ENCODE peak calls at places on chromosomes 12 and 14, in nine cellular contexts. R is stimulated activated CD4-positive, alpha-beta T cell treated with anti-CD3 and anti-CD28 coated beads, Interleukin-2, amount 100 ng/mL, for 24 hours; T is cardiac septum; V is WTC11; M is substantia nigra; O is MG63; P is HFFc6; Z is smooth muscle cell of the brain vasculature; E is NCI-H1694 treated with DMSO at 0.1 percent for 48 hours. I is an unnamed sample.

GRCh38 chr14:47507866-47508265 is 167.5 kb downstream of the MDGA2 start:
- DNase-seq in R (no peak), T (no peak), V (no peak), M (no peak), O (no peak), P (no peak), Z (no peak), E (no peak), I (no peak)

GRCh38 chr12:67145692-67146091 is 123.5 kb upstream of the CAND1 start:
- DNase-seq in R (no peak), T (no peak), V (no peak), M (no peak), O (no peak), P (no peak), Z (no peak), E (no peak), I (no peak)

GRCh38 chr14:81018245-81018644 is 62.8 kb downstream of the TSHR start:
- DNase-seq in R (no peak), T (no peak), V (no peak), M (no peak), O (no peak), P (no peak), Z (no peak), E (no peak), I (no peak)

GRCh38 chr12:9123741-9124140 is 8.0 kb upstream of the A2M start:
- DNase-seq in R (no peak), T (no peak), V (no peak), M (no peak), O (no peak), P (no peak), Z (no peak), E (no peak), I (no peak)

GRCh38 chr12:4506870-4507269 is 31.8 kb upstream of the RAD51AP1 start:
- DNase-seq in R (no peak), T (no peak), V (no peak), M (no peak), O (no peak), P (peak), Z (no peak), E (no peak), I (no peak)

GRCh38 chr12:27652174-27652763 is 44.0 kb upstream of the REP15 start:
- DNase-seq in R (no peak), T (no peak), V (peak), M (peak), O (peak), P (peak), Z (peak), E (peak), I (no peak)

GRCh38 chr12:50103767-50104321 is at the start of gene GPD1:
- DNase-seq in R (peak), T (peak), V (peak), M (peak), O (peak), P (no peak), Z (no peak), E (no peak), I (no peak)

GRCh38 chr14:92035890-92036289 is 4.0 kb downstream of the TRIP11 start:
- DNase-seq in R (no peak), T (no peak), V (no peak), M (no peak), O (no peak), P (no peak), Z (no peak), E (no peak), I (no peak)

GRCh38 chr12:110266980-110267620 is 13.9 kb upstream of the ATP2A2 start:
- DNase-seq in R (no peak), T (no peak), V (no peak), M (peak), O (peak), P (peak), Z (peak), E (no peak), I (no peak)

GRCh38 chr14:92613008-92613658 is 99.6 kb downstream of the RIN3 start:
- DNase-seq in R (peak), T (no peak), V (peak), M (no peak), O (peak), P (no peak), Z (no peak), E (peak), I (no peak)

I was measured in mesenteric fat pad.